ENCODE peak calls at places on chromosome 6, in ten cellular contexts. One of them, this sample, is unnamed.

GRCh38 chr6:119173249-119174084 is 95.0 kb upstream of the FAM184A start:
- DNase-seq in NCI-H345: no peak
- DNase-seq in A549: no peak
- DNase-seq in B cell: no peak
- DNase-seq in activated T-helper 9 cell treated with anti-CD3 and anti-CD28 coated beads, Interleukin-2, amount 50 U/mL, for 16 hours: no peak
- DNase-seq in kidney tubule cell: no peak
- DNase-seq in cerebellar nuclear complex: no peak
- DNase-seq in T-helper 9 cell: no peak
- DNase-seq in fibroblast of gingiva: no peak
- DNase-seq in PC-3: no peak
- DNase-seq in this sample: no peak

GRCh38 chr6:104630955-104631354 is 228.8 kb downstream of the HACE1 start:
- DNase-seq in NCI-H345: no peak
- DNase-seq in A549: no peak
- DNase-seq in B cell: no peak
- DNase-seq in activated T-helper 9 cell treated with anti-CD3 and anti-CD28 coated beads, Interleukin-2, amount 50 U/mL, for 16 hours: no peak
- DNase-seq in kidney tubule cell: no peak
- DNase-seq in cerebellar nuclear complex: no peak
- DNase-seq in T-helper 9 cell: no peak
- DNase-seq in fibroblast of gingiva: no peak
- DNase-seq in PC-3: no peak
- DNase-seq in this sample: no peak

GRCh38 chr6:15593798-15594197 is 69.0 kb downstream of the DTNBP1 start:
- DNase-seq in NCI-H345: no peak
- DNase-seq in A549: no peak
- DNase-seq in B cell: no peak
- DNase-seq in activated T-helper 9 cell treated with anti-CD3 and anti-CD28 coated beads, Interleukin-2, amount 50 U/mL, for 16 hours: no peak
- DNase-seq in kidney tubule cell: no peak
- DNase-seq in cerebellar nuclear complex: no peak
- DNase-seq in T-helper 9 cell: no peak
- DNase-seq in fibroblast of gingiva: peak
- DNase-seq in PC-3: no peak
- DNase-seq in this sample: no peak

GRCh38 chr6:169046483-169047192 is 207.0 kb downstream of the THBS2 start:
- DNase-seq in NCI-H345: peak
- DNase-seq in A549: no peak
- DNase-seq in B cell: no peak
- DNase-seq in activated T-helper 9 cell treated with anti-CD3 and anti-CD28 coated beads, Interleukin-2, amount 50 U/mL, for 16 hours: no peak
- DNase-seq in kidney tubule cell: peak
- DNase-seq in cerebellar nuclear complex: no peak
- DNase-seq in T-helper 9 cell: no peak
- DNase-seq in fibroblast of gingiva: peak
- DNase-seq in PC-3: peak
- DNase-seq in this sample: no peak

GRCh38 chr6:149221774-149222070 is 95.8 kb upstream of the TAB2 start:
- DNase-seq in NCI-H345: no peak
- DNase-seq in A549: no peak
- DNase-seq in B cell: no peak
- DNase-seq in activated T-helper 9 cell treated with anti-CD3 and anti-CD28 coated beads, Interleukin-2, amount 50 U/mL, for 16 hours: no peak
- DNase-seq in kidney tubule cell: peak
- DNase-seq in cerebellar nuclear complex: no peak
- DNase-seq in T-helper 9 cell: no peak
- DNase-seq in fibroblast of gingiva: no peak
- DNase-seq in PC-3: no peak
- DNase-seq in this sample: no peak

GRCh38 chr6:88360203-88360797 is 194.2 kb upstream of the CNR1 start:
- DNase-seq in NCI-H345: no peak
- DNase-seq in A549: peak
- DNase-seq in B cell: no peak
- DNase-seq in activated T-helper 9 cell treated with anti-CD3 and anti-CD28 coated beads, Interleukin-2, amount 50 U/mL, for 16 hours: no peak
- DNase-seq in kidney tubule cell: peak
- DNase-seq in cerebellar nuclear complex: no peak
- DNase-seq in T-helper 9 cell: no peak
- DNase-seq in fibroblast of gingiva: peak
- DNase-seq in PC-3: peak
- DNase-seq in this sample: no peak

GRCh38 chr6:32092760-32093497 is 16.2 kb downstream of the TNXB start:
- DNase-seq in NCI-H345: no peak
- DNase-seq in A549: no peak
- DNase-seq in B cell: no peak
- DNase-seq in activated T-helper 9 cell treated with anti-CD3 and anti-CD28 coated beads, Interleukin-2, amount 50 U/mL, for 16 hours: no peak
- DNase-seq in kidney tubule cell: no peak
- DNase-seq in cerebellar nuclear complex: peak
- DNase-seq in T-helper 9 cell: no peak
- DNase-seq in fibroblast of gingiva: peak
- DNase-seq in PC-3: no peak
- DNase-seq in this sample: peak

GRCh38 chr6:4812068-4812467 is 35.9 kb downstream of the CDYL start:
- DNase-seq in NCI-H345: no peak
- DNase-seq in A549: no peak
- DNase-seq in B cell: no peak
- DNase-seq in activated T-helper 9 cell treated with anti-CD3 and anti-CD28 coated beads, Interleukin-2, amount 50 U/mL, for 16 hours: no peak
- DNase-seq in kidney tubule cell: peak
- DNase-seq in cerebellar nuclear complex: no peak
- DNase-seq in T-helper 9 cell: no peak
- DNase-seq in fibroblast of gingiva: no peak
- DNase-seq in PC-3: peak
- DNase-seq in this sample: no peak

GRCh38 chr6:149846321-149846720 is 17.8 kb downstream of the LRP11 start:
- DNase-seq in NCI-H345: peak
- DNase-seq in A549: no peak
- DNase-seq in B cell: no peak
- DNase-seq in activated T-helper 9 cell treated with anti-CD3 and anti-CD28 coated beads, Interleukin-2, amount 50 U/mL, for 16 hours: no peak
- DNase-seq in kidney tubule cell: peak
- DNase-seq in cerebellar nuclear complex: no peak
- DNase-seq in T-helper 9 cell: no peak
- DNase-seq in fibroblast of gingiva: peak
- DNase-seq in PC-3: peak
- DNase-seq in this sample: no peak

GRCh38 chr6:14638562-14638931 is 521.0 kb downstream of the CD83 start:
- DNase-seq in NCI-H345: no peak
- DNase-seq in A549: no peak
- DNase-seq in B cell: no peak
- DNase-seq in activated T-helper 9 cell treated with anti-CD3 and anti-CD28 coated beads, Interleukin-2, amount 50 U/mL, for 16 hours: no peak
- DNase-seq in kidney tubule cell: no peak
- DNase-seq in cerebellar nuclear complex: no peak
- DNase-seq in T-helper 9 cell: no peak
- DNase-seq in fibroblast of gingiva: no peak
- DNase-seq in PC-3: no peak
- DNase-seq in this sample: no peak

GRCh38 chr6:67047996-67048395 is 1341.0 kb upstream of the EYS start:
- DNase-seq in NCI-H345: no peak
- DNase-seq in A549: no peak
- DNase-seq in B cell: no peak
- DNase-seq in activated T-helper 9 cell treated with anti-CD3 and anti-CD28 coated beads, Interleukin-2, amount 50 U/mL, for 16 hours: no peak
- DNase-seq in kidney tubule cell: no peak
- DNase-seq in cerebellar nuclear complex: no peak
- DNase-seq in T-helper 9 cell: no peak
- DNase-seq in fibroblast of gingiva: no peak
- DNase-seq in PC-3: no peak
- DNase-seq in this sample: no peak

GRCh38 chr6:10382322-10382721 is 32.6 kb downstream of the TFAP2A start:
- DNase-seq in NCI-H345: no peak
- DNase-seq in A549: no peak
- DNase-seq in B cell: no peak
- DNase-seq in activated T-helper 9 cell treated with anti-CD3 and anti-CD28 coated beads, Interleukin-2, amount 50 U/mL, for 16 hours: no peak
- DNase-seq in kidney tubule cell: no peak
- DNase-seq in cerebellar nuclear complex: no peak
- DNase-seq in T-helper 9 cell: no peak
- DNase-seq in fibroblast of gingiva: no peak
- DNase-seq in PC-3: no peak
- DNase-seq in this sample: no peak

GRCh38 chr6:139369568-139370046 is 4.8 kb downstream of the CITED2 start:
- DNase-seq in NCI-H345: peak
- DNase-seq in A549: peak
- DNase-seq in B cell: peak
- DNase-seq in activated T-helper 9 cell treated with anti-CD3 and anti-CD28 coated beads, Interleukin-2, amount 50 U/mL, for 16 hours: no peak
- DNase-seq in kidney tubule cell: peak
- DNase-seq in cerebellar nuclear complex: no peak
- DNase-seq in T-helper 9 cell: no peak
- DNase-seq in fibroblast of gingiva: peak
- DNase-seq in PC-3: peak
- DNase-seq in this sample: no peak

GRCh38 chr6:147699637-147700036 is 191.1 kb downstream of the SAMD5 start:
- DNase-seq in NCI-H345: no peak
- DNase-seq in A549: peak
- DNase-seq in B cell: no peak
- DNase-seq in activated T-helper 9 cell treated with anti-CD3 and anti-CD28 coated beads, Interleukin-2, amount 50 U/mL, for 16 hours: no peak
- DNase-seq in kidney tubule cell: peak
- DNase-seq in cerebellar nuclear complex: no peak
- DNase-seq in T-helper 9 cell: no peak
- DNase-seq in fibroblast of gingiva: peak
- DNase-seq in PC-3: peak
- DNase-seq in this sample: no peak

GRCh38 chr6:134896881-134897280 is 53.0 kb downstream of the ALDH8A1 start:
- DNase-seq in NCI-H345: peak
- DNase-seq in A549: no peak
- DNase-seq in B cell: no peak
- DNase-seq in activated T-helper 9 cell treated with anti-CD3 and anti-CD28 coated beads, Interleukin-2, amount 50 U/mL, for 16 hours: no peak
- DNase-seq in kidney tubule cell: no peak
- DNase-seq in cerebellar nuclear complex: no peak
- DNase-seq in T-helper 9 cell: no peak
- DNase-seq in fibroblast of gingiva: no peak
- DNase-seq in PC-3: no peak
- DNase-seq in this sample: no peak

GRCh38 chr6:109527989-109528388 is 45.0 kb upstream of the ZBTB24 start:
- DNase-seq in NCI-H345: peak
- DNase-seq in A549: peak
- DNase-seq in B cell: no peak
- DNase-seq in activated T-helper 9 cell treated with anti-CD3 and anti-CD28 coated beads, Interleukin-2, amount 50 U/mL, for 16 hours: no peak
- DNase-seq in kidney tubule cell: no peak
- DNase-seq in cerebellar nuclear complex: no peak
- DNase-seq in T-helper 9 cell: no peak
- DNase-seq in fibroblast of gingiva: no peak
- DNase-seq in PC-3: peak
- DNase-seq in this sample: no peak

GRCh38 chr6:20861479-20861878 is 327.2 kb downstream of the CDKAL1 start:
- DNase-seq in NCI-H345: no peak
- DNase-seq in A549: no peak
- DNase-seq in B cell: no peak
- DNase-seq in activated T-helper 9 cell treated with anti-CD3 and anti-CD28 coated beads, Interleukin-2, amount 50 U/mL, for 16 hours: no peak
- DNase-seq in kidney tubule cell: no peak
- DNase-seq in cerebellar nuclear complex: no peak
- DNase-seq in T-helper 9 cell: no peak
- DNase-seq in fibroblast of gingiva: no peak
- DNase-seq in PC-3: no peak
- DNase-seq in this sample: no peak

GRCh38 chr6:7087066-7087465 is 20.7 kb upstream of the RREB1 start:
- DNase-seq in NCI-H345: no peak
- DNase-seq in A549: no peak
- DNase-seq in B cell: no peak
- DNase-seq in activated T-helper 9 cell treated with anti-CD3 and anti-CD28 coated beads, Interleukin-2, amount 50 U/mL, for 16 hours: no peak
- DNase-seq in kidney tubule cell: no peak
- DNase-seq in cerebellar nuclear complex: no peak
- DNase-seq in T-helper 9 cell: no peak
- DNase-seq in fibroblast of gingiva: peak
- DNase-seq in PC-3: no peak
- DNase-seq in this sample: no peak

GRCh38 chr6:170345662-170346061 is 39.1 kb downstream of the FAM120B start:
- DNase-seq in NCI-H345: no peak
- DNase-seq in A549: no peak
- DNase-seq in B cell: no peak
- DNase-seq in activated T-helper 9 cell treated with anti-CD3 and anti-CD28 coated beads, Interleukin-2, amount 50 U/mL, for 16 hours: no peak
- DNase-seq in kidney tubule cell: peak
- DNase-seq in cerebellar nuclear complex: no peak
- DNase-seq in T-helper 9 cell: no peak
- DNase-seq in fibroblast of gingiva: no peak
- DNase-seq in PC-3: no peak
- DNase-seq in this sample: no peak

GRCh38 chr6:105137388-105137787 is 42.4 kb downstream of the POPDC3 start:
- DNase-seq in NCI-H345: no peak
- DNase-seq in A549: no peak
- DNase-seq in B cell: peak
- DNase-seq in activated T-helper 9 cell treated with anti-CD3 and anti-CD28 coated beads, Interleukin-2, amount 50 U/mL, for 16 hours: no peak
- DNase-seq in kidney tubule cell: no peak
- DNase-seq in cerebellar nuclear complex: no peak
- DNase-seq in T-helper 9 cell: no peak
- DNase-seq in fibroblast of gingiva: no peak
- DNase-seq in PC-3: no peak
- DNase-seq in this sample: no peak

GRCh38 chr6:116461563-116462507 is 660 bp downstream of the CALHM6 start:
- DNase-seq in NCI-H345: peak
- DNase-seq in A549: no peak
- DNase-seq in B cell: peak
- DNase-seq in activated T-helper 9 cell treated with anti-CD3 and anti-CD28 coated beads, Interleukin-2, amount 50 U/mL, for 16 hours: peak
- DNase-seq in kidney tubule cell: peak
- DNase-seq in cerebellar nuclear complex: no peak
- DNase-seq in T-helper 9 cell: peak
- DNase-seq in fibroblast of gingiva: peak
- DNase-seq in PC-3: no peak
- DNase-seq in this sample: peak

GRCh38 chr6:56025785-56026184 is 150.4 kb upstream of the BMP5 start:
- DNase-seq in NCI-H345: no peak
- DNase-seq in A549: no peak
- DNase-seq in B cell: no peak
- DNase-seq in activated T-helper 9 cell treated with anti-CD3 and anti-CD28 coated beads, Interleukin-2, amount 50 U/mL, for 16 hours: no peak
- DNase-seq in kidney tubule cell: no peak
- DNase-seq in cerebellar nuclear complex: no peak
- DNase-seq in T-helper 9 cell: no peak
- DNase-seq in fibroblast of gingiva: no peak
- DNase-seq in PC-3: no peak
- DNase-seq in this sample: no peak

GRCh38 chr6:160462116-160462515 is 113.9 kb downstream of the SLC22A3 start:
- DNase-seq in NCI-H345: no peak
- DNase-seq in A549: no peak
- DNase-seq in B cell: no peak
- DNase-seq in activated T-helper 9 cell treated with anti-CD3 and anti-CD28 coated beads, Interleukin-2, amount 50 U/mL, for 16 hours: no peak
- DNase-seq in kidney tubule cell: no peak
- DNase-seq in cerebellar nuclear complex: no peak
- DNase-seq in T-helper 9 cell: no peak
- DNase-seq in fibroblast of gingiva: no peak
- DNase-seq in PC-3: no peak
- DNase-seq in this sample: no peak

GRCh38 chr6:35048631-35049083 is 92.5 kb downstream of the TCP11 start:
- DNase-seq in NCI-H345: no peak
- DNase-seq in A549: no peak
- DNase-seq in B cell: peak
- DNase-seq in activated T-helper 9 cell treated with anti-CD3 and anti-CD28 coated beads, Interleukin-2, amount 50 U/mL, for 16 hours: no peak
- DNase-seq in kidney tubule cell: no peak
- DNase-seq in cerebellar nuclear complex: no peak
- DNase-seq in T-helper 9 cell: no peak
- DNase-seq in fibroblast of gingiva: no peak
- DNase-seq in PC-3: no peak
- DNase-seq in this sample: peak

GRCh38 chr6:120681204-120681603 is 653.1 kb downstream of the TBC1D32 start:
- DNase-seq in NCI-H345: no peak
- DNase-seq in A549: no peak
- DNase-seq in B cell: no peak
- DNase-seq in activated T-helper 9 cell treated with anti-CD3 and anti-CD28 coated beads, Interleukin-2, amount 50 U/mL, for 16 hours: no peak
- DNase-seq in kidney tubule cell: no peak
- DNase-seq in cerebellar nuclear complex: no peak
- DNase-seq in T-helper 9 cell: no peak
- DNase-seq in fibroblast of gingiva: no peak
- DNase-seq in PC-3: no peak
- DNase-seq in this sample: no peak

GRCh38 chr6:40520683-40521082 is 66.5 kb downstream of the LRFN2 start:
- DNase-seq in NCI-H345: no peak
- DNase-seq in A549: no peak
- DNase-seq in B cell: no peak
- DNase-seq in activated T-helper 9 cell treated with anti-CD3 and anti-CD28 coated beads, Interleukin-2, amount 50 U/mL, for 16 hours: no peak
- DNase-seq in kidney tubule cell: no peak
- DNase-seq in cerebellar nuclear complex: no peak
- DNase-seq in T-helper 9 cell: no peak
- DNase-seq in fibroblast of gingiva: no peak
- DNase-seq in PC-3: no peak
- DNase-seq in this sample: no peak

GRCh38 chr6:148367418-148368024 is 24.9 kb downstream of the SASH1 start:
- DNase-seq in NCI-H345: no peak
- DNase-seq in A549: no peak
- DNase-seq in B cell: no peak
- DNase-seq in activated T-helper 9 cell treated with anti-CD3 and anti-CD28 coated beads, Interleukin-2, amount 50 U/mL, for 16 hours: no peak
- DNase-seq in kidney tubule cell: peak
- DNase-seq in cerebellar nuclear complex: no peak
- DNase-seq in T-helper 9 cell: no peak
- DNase-seq in fibroblast of gingiva: peak
- DNase-seq in PC-3: peak
- DNase-seq in this sample: no peak

GRCh38 chr6:31680841-31681671 is at the start of gene LY6G5C:
- DNase-seq in NCI-H345: peak
- DNase-seq in A549: peak
- DNase-seq in B cell: peak
- DNase-seq in activated T-helper 9 cell treated with anti-CD3 and anti-CD28 coated beads, Interleukin-2, amount 50 U/mL, for 16 hours: peak
- DNase-seq in kidney tubule cell: peak
- DNase-seq in cerebellar nuclear complex: no peak
- DNase-seq in T-helper 9 cell: peak
- DNase-seq in fibroblast of gingiva: peak
- DNase-seq in PC-3: peak
- DNase-seq in this sample: peak